ENCODE peak calls at places on chromosomes 2 and 18, in eight cellular contexts. L is adrenal gland, J is IMR-90, B is heart left ventricle, T is GM12892, F is A549, S is ovary, Z is body of pancreas. P is an unnamed sample.
A peak's percentile ranks its signal among the peaks of the same experiment; 100 is the strongest.

GRCh38 chr2:221965806-221966205 is 333.0 kb downstream of the PAX3 start:
- DNase-seq in L (no peak), J (no peak), S (no peak), B (no peak), T (no peak), Z (no peak), F (no peak), P (no peak)

GRCh38 chr2:235270951-235271350 is 222.9 kb upstream of the AGAP1 start:
- DNase-seq in B (no peak), T (no peak), S (no peak), F (no peak), J (peak; percentile 70), L (no peak), Z (no peak), P (no peak)

GRCh38 chr18:54127759-54128378 is 96.6 kb downstream of the MBD2 start:
- DNase-seq in Z (no peak), L (peak; percentile 16), B (no peak), T (no peak), F (peak; percentile 15), S (no peak), J (peak; percentile 54), P (peak; percentile 7)

GRCh38 chr2:169038338-169038757 is 7.2 kb upstream of the ABCB11 start:
- DNase-seq in F (peak; percentile 47), J (no peak), S (no peak), Z (no peak), B (no peak), L (no peak), T (no peak), P (peak; percentile 2)

GRCh38 chr2:63424329-63425078 is 163.8 kb downstream of the WDPCP start:
- DNase-seq in L (no peak), S (no peak), F (peak; percentile 64), Z (no peak), J (peak; percentile 41), T (no peak), B (peak; percentile 52), P (peak; percentile 7)

GRCh38 chr2:129101186-129101585 is 782.5 kb upstream of the HS6ST1 start:
- DNase-seq in F (no peak), S (no peak), Z (no peak), J (no peak), B (no peak), L (no peak), T (no peak), P (no peak)

GRCh38 chr2:205721057-205721767 is 38.9 kb downstream of the NRP2 start:
- DNase-seq in J (no peak), B (no peak), F (no peak), S (no peak), T (no peak), Z (no peak), L (no peak), P (no peak)

GRCh38 chr2:15842771-15843666 is 97.3 kb upstream of the MYCN start:
- DNase-seq in Z (no peak), F (no peak), B (no peak), T (no peak), L (peak; percentile 20), S (no peak), J (no peak), P (no peak)

GRCh38 chr2:53234548-53234903 is 533.1 kb upstream of the CHAC2 start:
- DNase-seq in J (peak; percentile 52), B (no peak), Z (no peak), F (no peak), L (no peak), T (no peak), S (no peak), P (no peak)

GRCh38 chr18:38011446-38011845 is 445.8 kb upstream of the CELF4 start:
- DNase-seq in F (no peak), B (no peak), L (no peak), J (no peak), Z (no peak), S (no peak), T (no peak), P (no peak)

GRCh38 chr2:25851740-25852503 is 26.4 kb downstream of the ASXL2 start:
- DNase-seq in J (peak; percentile 93), L (no peak), S (no peak), Z (no peak), T (peak; percentile 21), F (peak; percentile 87), B (no peak), P (peak; percentile 39)

GRCh38 chr2:240959941-240960308 is 38.5 kb upstream of the SNED1 start:
- DNase-seq in Z (no peak), B (no peak), J (no peak), F (no peak), L (peak; percentile 22), T (no peak), S (no peak), P (no peak)

GRCh38 chr2:10382313-10383061 is 65.6 kb downstream of the ODC1 start:
- DNase-seq in T (no peak), B (no peak), L (no peak), S (no peak), Z (no peak), F (no peak), J (no peak), P (no peak)

GRCh38 chr2:239208470-239209180 is 192.2 kb downstream of the HDAC4 start:
- DNase-seq in F (no peak), J (no peak), T (no peak), B (no peak), S (no peak), L (no peak), Z (no peak), P (no peak)

GRCh38 chr2:133766164-133766832 is 198.0 kb upstream of the NCKAP5 start:
- DNase-seq in T (no peak), Z (no peak), B (no peak), J (peak; percentile 37), S (no peak), F (no peak), L (no peak), P (no peak)

GRCh38 chr2:128032092-128032491 is 4.2 kb upstream of the SAP130 start:
- DNase-seq in J (no peak), T (no peak), Z (no peak), B (no peak), F (no peak), L (no peak), S (no peak), P (no peak)

GRCh38 chr2:128028668-128029054 is 802 bp upstream of the SAP130 start:
- DNase-seq in B (no peak), F (no peak), L (no peak), J (no peak), T (no peak), Z (no peak), S (no peak), P (no peak)

GRCh38 chr2:128027278-128027800 is 520 bp downstream of the SAP130 start:
- DNase-seq in F (peak; percentile 98), Z (peak; percentile 99), J (peak; percentile 98), L (peak; percentile 100), T (peak; percentile 95), B (peak; percentile 100), S (peak; percentile 99), P (peak; percentile 99)

GRCh38 chr2:128026422-128027277 is 1.2 kb downstream of the SAP130 start:
- DNase-seq in F (no peak), T (no peak), S (no peak), J (peak; percentile 8), L (no peak), B (no peak), Z (no peak), P (no peak)

GRCh38 chr2:128027801-128028667 is at the start of gene SAP130:
- DNase-seq in J (peak; percentile 89), F (peak; percentile 95), S (peak; percentile 98), L (peak; percentile 98), Z (peak; percentile 99), B (peak; percentile 99), T (peak; percentile 91), P (peak; percentile 95)
- TF ChIP-seq POLR2A in J (peak; percentile 57), F (peak; percentile 31), S (peak; percentile 32), L (peak; percentile 30), Z (peak; percentile 6), B (peak; percentile 32), T (peak; percentile 43), P (peak; percentile 48)

DNA sequence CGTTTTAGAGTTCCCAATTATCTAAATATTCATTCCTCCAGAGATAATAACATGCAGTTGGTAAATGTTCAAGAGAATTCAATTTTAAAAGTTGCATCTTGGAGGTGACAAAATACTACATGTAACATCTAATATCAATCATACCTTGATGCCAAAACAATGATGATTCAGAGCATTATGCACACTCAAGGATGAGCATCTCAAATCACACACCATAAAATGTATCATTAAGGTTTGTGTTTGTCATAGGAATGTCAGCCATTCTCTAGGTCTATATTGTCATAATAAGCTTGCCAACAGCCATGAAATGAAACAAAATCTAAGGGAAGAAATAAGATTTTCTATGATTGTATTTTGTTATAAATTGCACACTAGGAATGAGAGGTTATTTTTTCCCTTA is 1667.0 kb downstream of the DPP10 start:
- DNase-seq in B (no peak), S (no peak), L (no peak), J (no peak), T (no peak), Z (no peak), F (no peak), P (no peak)
- TF ChIP-seq POLR2A in B (no peak), S (no peak), L (no peak), J (no peak), T (no peak), Z (no peak), F (no peak), P (no peak)

GRCh38 chr2:20668871-20669475 is 2.0 kb downstream of the GDF7 start:
- DNase-seq in F (no peak), B (no peak), J (no peak), Z (no peak), L (no peak), S (no peak), T (no peak), P (no peak)

GRCh38 chr2:20667151-20667530 is 197 bp downstream of the GDF7 start:
- DNase-seq in F (no peak), B (no peak), S (no peak), T (no peak), J (no peak), Z (no peak), L (no peak), P (no peak)

GRCh38 chr2:20666364-20667150 is at the start of gene GDF7:
- DNase-seq in B (no peak), S (no peak), L (peak; percentile 53), T (peak; percentile 69), J (no peak), Z (peak; percentile 67), F (peak; percentile 41), P (no peak)

GRCh38 chr2:20668470-20668869 is 1.5 kb downstream of the GDF7 start:
- DNase-seq in Z (no peak), J (no peak), B (no peak), S (no peak), T (no peak), F (no peak), L (no peak), P (no peak)

GRCh38 chr2:20667531-20668401 is 822 bp downstream of the GDF7 start:
- DNase-seq in F (no peak), L (no peak), S (no peak), T (no peak), Z (no peak), J (no peak), B (no peak), P (no peak)
- TF ChIP-seq POLR2A in F (no peak), L (no peak), S (no peak), T (no peak), Z (no peak), J (no peak), B (no peak), P (no peak)

DNA sequence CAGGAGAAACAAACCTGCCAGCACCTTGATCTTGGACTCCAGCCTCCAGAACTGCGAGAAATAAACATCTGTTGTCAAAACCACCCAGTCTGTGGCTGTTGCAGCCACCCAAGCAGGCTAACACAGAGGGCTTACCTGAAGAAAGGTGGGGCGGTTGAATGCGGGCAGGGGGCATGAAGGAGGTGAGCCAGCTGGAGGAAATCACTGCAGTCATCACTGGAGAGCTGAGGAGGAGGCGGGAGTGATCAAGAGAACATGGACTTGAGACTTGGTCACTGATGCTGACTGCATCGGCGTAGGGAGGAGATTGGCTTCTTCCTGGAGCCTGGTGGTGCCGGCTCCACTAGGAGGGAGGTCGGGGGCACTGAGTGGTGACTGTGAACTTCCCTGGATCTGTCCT is 14.6 kb upstream of the ARMC9 start:
- DNase-seq in S (no peak), Z (no peak), F (no peak), L (no peak), J (no peak), B (no peak), T (no peak), P (no peak)
- TF ChIP-seq POLR2A in S (no peak), Z (no peak), F (no peak), L (no peak), J (no peak), B (no peak), T (no peak), P (no peak)